ENCODE peak calls at places on chromosomes 7 and 10, in nine cellular contexts. J, V, T, A, P, K, N, C and U are unnamed samples.

GRCh38 chr7:81460646-81461045 is 309.2 kb downstream of the HGF start:
- DNase-seq in K (no peak), P (no peak), C (no peak), A (no peak), J (no peak), T (no peak), V (no peak), N (no peak), U (no peak)

GRCh38 chr10:60399343-60399742 is 9.7 kb upstream of the ANK3 start:
- DNase-seq in C (no peak), K (no peak), T (no peak), A (no peak), J (no peak), P (no peak), V (no peak), N (no peak), U (peak)

GRCh38 chr7:37656913-37657530 is 26.5 kb upstream of the GPR141 start:
- DNase-seq in C (no peak), N (no peak), J (no peak), V (no peak), A (no peak), T (no peak), K (no peak), P (no peak), U (no peak)

GRCh38 chr10:69146756-69147155 is 22.8 kb downstream of the VPS26A start:
- DNase-seq in C (no peak), T (no peak), P (no peak), J (no peak), N (no peak), A (no peak), V (no peak), K (no peak), U (no peak)

GRCh38 chr7:11612737-11613136 is 219.3 kb downstream of the THSD7A start:
- DNase-seq in V (no peak), C (no peak), K (no peak), N (no peak), A (no peak), P (no peak), T (no peak), J (no peak), U (no peak)

GRCh38 chr7:4144171-4144701 is 537.9 kb upstream of the FOXK1 start:
- DNase-seq in A (no peak), N (no peak), P (peak), J (no peak), T (no peak), C (no peak), V (no peak), K (no peak), U (no peak)

GRCh38 chr10:95467162-95467599 is 94.0 kb downstream of the SORBS1 start:
- DNase-seq in K (no peak), P (peak), N (peak), J (no peak), T (no peak), C (no peak), V (peak), A (no peak), U (no peak)

GRCh38 chr10:75191821-75192568 is 18.6 kb upstream of the VDAC2 start:
- DNase-seq in K (no peak), V (peak), J (no peak), T (no peak), P (peak), A (peak), C (no peak), N (peak), U (peak)

GRCh38 chr7:911791-912480 is 35.6 kb downstream of the GET4 start:
- DNase-seq in C (no peak), N (no peak), A (no peak), K (no peak), T (no peak), J (no peak), V (no peak), P (no peak), U (no peak)

GRCh38 chr7:112770051-112770450 is 20.1 kb downstream of the TMEM168 start:
- DNase-seq in J (no peak), P (no peak), K (no peak), N (peak), C (no peak), V (no peak), T (no peak), A (no peak), U (peak)

GRCh38 chr7:114405427-114405826 is 9.2 kb upstream of the FOXP2 start:
- DNase-seq in K (no peak), J (no peak), T (no peak), V (no peak), P (no peak), C (peak), A (peak), N (peak), U (no peak)

GRCh38 chr7:7693881-7694280 is 24.5 kb downstream of the RPA3 start:
- DNase-seq in T (no peak), J (no peak), K (no peak), C (no peak), A (peak), P (no peak), V (no peak), N (peak), U (no peak)

GRCh38 chr7:91683823-91684222 is 196.7 kb downstream of the MTERF1 start:
- DNase-seq in T (no peak), C (no peak), P (no peak), J (no peak), N (peak), V (no peak), A (no peak), K (no peak), U (no peak)